ENCODE peak calls at places on chromosomes 12 and 14, in four cellular contexts. E is BJ, O is osteocyte, V is MCF 10A. L is an unnamed sample.

GRCh38 chr14:88470542-88471440 is 84.0 kb downstream of the PTPN21 start:
- DNase-seq in E (no peak), O (no peak), V (peak; percentile 28), L (no peak)

GRCh38 chr12:3040026-3040656 is 37.0 kb upstream of the TSPAN9 start:
- DNase-seq in E (no peak), O (no peak), V (no peak), L (no peak)

GRCh38 chr12:82996168-82996812 is 309.6 kb downstream of the TMTC2 start:
- DNase-seq in E (no peak), O (no peak), V (no peak), L (no peak)

GRCh38 chr12:59164991-59165718 is 244.9 kb upstream of the LRIG3 start:
- DNase-seq in E (no peak), O (no peak), V (peak; percentile 56), L (no peak)

GRCh38 chr14:103683139-103683538 is 32.1 kb downstream of the XRCC3 start:
- DNase-seq in E (no peak), O (no peak), V (no peak), L (no peak)

GRCh38 chr14:63045612-63046320 is 508 bp upstream of the KCNH5 start:
- DNase-seq in E (no peak), O (peak; percentile 89), V (no peak), L (peak; percentile 80)

GRCh38 chr14:84225243-84225642 is 1304.7 kb upstream of the FLRT2 start:
- DNase-seq in E (no peak), O (no peak), V (no peak), L (no peak)

GRCh38 chr14:49972840-49973239 is 80.0 kb downstream of the ARF6 start:
- DNase-seq in E (no peak), O (no peak), V (peak; percentile 93), L (no peak)

GRCh38 chr14:58919262-58919661 is 269.2 kb upstream of the DAAM1 start:
- DNase-seq in E (no peak), O (no peak), V (no peak), L (no peak)

GRCh38 chr12:102811125-102811737 is 105.8 kb downstream of the PAH start:
- DNase-seq in E (no peak), O (no peak), V (peak; percentile 30), L (no peak)

GRCh38 chr14:65012353-65012752 is 25.7 kb downstream of the FNTB start:
- DNase-seq in E (no peak), O (no peak), V (no peak), L (no peak)

GRCh38 chr14:85079842-85080741 is 449.9 kb upstream of the FLRT2 start:
- DNase-seq in E (no peak), O (no peak), V (no peak), L (no peak)

GRCh38 chr12:123269395-123269892 is 2.2 kb downstream of the CDK2AP1 start:
- DNase-seq in E (no peak), O (peak; percentile 90), V (no peak), L (peak; percentile 87)

GRCh38 chr14:51328089-51328941 is 88.3 kb downstream of the TMX1 start:
- DNase-seq in E (no peak), O (no peak), V (peak; percentile 71), L (no peak)

GRCh38 chr12:40248585-40249297 is 23.9 kb downstream of the LRRK2 start:
- DNase-seq in E (no peak), O (no peak), V (peak; percentile 66), L (no peak)

GRCh38 chr14:74084277-74085046 is at the start of the genes ALDH6A1 and LIN52:
- DNase-seq in E (peak; percentile 100), O (peak; percentile 100), V (peak; percentile 100), L (peak; percentile 98)

GRCh38 chr12:128698573-128698972 is 125.2 kb downstream of the SLC15A4 start:
- DNase-seq in E (no peak), O (no peak), V (no peak), L (no peak)
- TF ChIP-seq CTCF in E (no peak), O (no peak), V (no peak), L (no peak)

DNA sequence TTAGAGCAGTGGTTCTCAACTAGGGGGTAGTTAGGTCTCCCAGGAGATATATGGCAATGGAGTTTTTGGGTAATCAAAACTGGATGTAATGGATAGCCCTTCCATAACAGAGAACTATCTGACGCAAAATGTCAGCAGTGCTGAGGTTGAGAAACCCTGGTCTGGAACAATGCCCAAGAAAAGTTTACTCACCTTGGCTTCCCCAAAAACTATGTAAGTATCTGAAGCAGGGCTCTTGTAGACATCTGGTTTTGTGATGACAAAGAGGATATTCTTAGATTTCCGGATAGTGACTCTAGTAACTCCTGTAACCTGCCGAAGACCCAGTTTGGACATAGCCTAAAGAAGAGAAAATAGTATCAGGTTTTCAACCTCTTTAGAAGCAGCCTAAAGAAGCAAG is 11.8 kb downstream of the NACA start:
- DNase-seq in E (no peak), O (no peak), V (peak; percentile 61), L (no peak)
- TF ChIP-seq CTCF in E (no peak), O (no peak), V (no peak), L (no peak)

GRCh38 chr12:15838986-15839385 is 43.2 kb upstream of the STRAP start:
- DNase-seq in E (no peak), O (no peak), V (no peak), L (no peak)
- TF ChIP-seq CTCF in E (no peak), O (no peak), V (no peak), L (no peak)

DNA sequence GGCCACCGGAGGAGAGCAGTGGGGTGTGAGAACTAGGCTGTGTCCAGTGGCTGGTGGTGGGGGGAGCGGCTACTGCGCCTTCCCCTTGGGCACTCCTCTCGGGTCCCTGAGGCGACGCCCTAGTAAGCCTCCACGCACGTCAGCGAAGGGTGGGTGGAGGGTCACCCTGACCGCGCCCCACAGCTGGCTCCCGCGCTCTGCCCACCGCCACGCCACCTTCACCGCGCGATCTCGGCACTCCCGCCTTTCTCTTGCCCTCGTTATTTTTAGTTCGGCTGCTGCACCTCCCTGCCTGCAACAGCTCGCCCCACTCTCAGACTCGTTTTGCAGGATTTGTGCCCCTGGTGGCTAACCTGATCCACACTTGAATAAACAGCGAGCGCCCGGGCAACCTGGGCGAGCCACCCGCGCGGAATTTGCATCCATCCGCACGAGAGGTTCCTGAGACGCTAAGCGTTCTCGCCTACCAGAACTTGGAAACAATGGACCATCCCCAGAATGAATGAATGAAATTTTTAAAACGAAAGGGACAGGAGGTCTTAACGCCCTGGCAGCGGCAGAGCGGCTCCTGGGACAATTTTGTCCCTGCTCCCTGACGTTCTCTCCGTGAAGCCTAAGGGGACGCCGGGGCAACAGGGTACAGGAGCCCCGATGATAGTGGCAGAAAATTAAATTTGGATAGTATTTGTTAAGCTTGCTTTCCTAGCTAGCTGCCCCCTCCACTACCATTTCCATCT is 7.0 kb upstream of the BMP4 start:
- DNase-seq in E (no peak), O (peak; percentile 85), V (no peak), L (peak; percentile 74)
- TF ChIP-seq CTCF in E (peak; percentile 51), O (peak; percentile 53), V (no peak), L (peak; percentile 73)

GRCh38 chr12:64273527-64274403 is 51.7 kb upstream of the KICS2 start:
- DNase-seq in E (no peak), O (no peak), V (peak; percentile 47), L (no peak)
- TF ChIP-seq CTCF in E (peak; percentile 28), O (peak; percentile 34), V (peak; percentile 45), L (peak; percentile 66)

DNA sequence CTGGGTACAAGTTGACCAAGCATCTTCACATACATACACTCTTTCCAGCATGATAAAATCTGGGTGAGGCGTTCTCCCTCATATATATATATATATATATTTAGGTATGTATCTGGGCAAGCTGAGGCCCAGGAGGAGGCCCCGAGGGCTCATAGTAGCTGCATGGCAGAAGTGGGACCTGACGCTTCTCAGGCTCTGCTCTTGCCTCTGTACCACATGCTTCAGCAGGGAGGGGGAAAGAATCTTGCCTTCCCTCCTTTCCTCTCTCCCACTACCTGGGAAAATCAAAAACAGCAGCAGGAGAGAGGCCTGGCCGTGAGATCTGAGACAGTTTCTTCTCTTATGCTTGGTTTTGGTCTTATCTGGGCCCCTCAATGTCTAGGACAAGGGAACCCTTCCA is 9.2 kb downstream of the PPP1R1A start:
- DNase-seq in E (no peak), O (no peak), V (no peak), L (no peak)
- TF ChIP-seq CTCF in E (no peak), O (no peak), V (no peak), L (no peak)

DNA sequence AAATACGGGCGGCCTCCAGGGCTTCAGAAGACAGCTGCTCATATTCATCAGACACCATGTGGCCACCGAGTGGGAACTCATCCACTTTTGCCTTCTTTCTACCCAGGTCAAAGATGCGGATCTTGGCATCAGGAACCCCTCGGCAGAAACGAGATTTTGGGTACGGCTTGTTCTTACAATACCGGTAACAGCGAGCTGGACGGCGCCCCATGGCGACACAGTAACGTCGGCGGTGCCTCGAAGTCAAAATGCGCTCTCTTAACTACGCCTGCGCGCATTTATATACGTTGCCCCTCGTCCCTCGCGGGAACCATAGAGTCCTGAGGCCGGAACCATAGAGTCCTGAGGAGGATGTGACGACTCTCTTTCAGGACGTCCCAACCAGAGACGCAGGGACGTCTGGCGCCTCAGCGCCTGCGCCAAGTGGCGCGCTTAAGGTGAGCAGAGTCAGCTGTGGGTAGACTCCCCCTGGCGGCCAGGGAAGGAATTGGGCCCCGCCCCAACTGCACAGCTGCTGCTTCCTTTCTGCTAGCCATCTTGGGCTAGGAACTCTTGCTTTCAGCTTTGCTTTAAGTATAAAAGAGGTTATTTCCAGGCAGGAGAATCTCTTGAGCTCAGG is at the start of gene RPL10L:
- DNase-seq in E (no peak), O (no peak), V (no peak), L (no peak)
- TF ChIP-seq CTCF in E (no peak), O (peak; percentile 18), V (no peak), L (peak; percentile 55)

DNA sequence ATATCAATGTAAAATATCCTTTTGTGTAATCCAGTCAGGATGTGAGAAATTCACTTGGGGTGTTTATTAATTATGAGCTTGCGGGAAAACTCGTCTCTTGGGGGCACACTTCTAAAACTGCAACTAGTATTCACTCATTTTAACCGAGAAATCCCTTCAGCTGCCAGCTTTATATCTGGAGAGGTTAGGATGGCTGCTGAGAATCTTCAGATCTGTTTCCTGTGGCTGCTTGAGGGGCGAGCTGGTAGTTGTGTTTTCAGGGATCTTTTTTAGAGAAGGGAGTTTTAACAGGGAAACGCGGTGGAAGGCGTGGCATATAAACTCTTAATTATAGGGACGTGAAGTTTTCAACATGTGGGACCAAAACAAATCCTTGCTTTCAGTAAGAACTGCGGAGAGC is 833 bp downstream of the PPFIBP1 start:
- DNase-seq in E (no peak), O (no peak), V (peak; percentile 41), L (no peak)
- TF ChIP-seq CTCF in E (no peak), O (peak; percentile 31), V (no peak), L (no peak)

GRCh38 chr12:7374423-7375144 is 69.4 kb downstream of the CD163L1 start:
- DNase-seq in E (no peak), O (no peak), V (peak; percentile 72), L (no peak)
- TF ChIP-seq CTCF in E (peak; percentile 62), O (peak; percentile 40), V (peak; percentile 32), L (peak; percentile 51)

L was measured in type B pancreatic cell.